ENCODE peak calls at places on chromosomes 7 and 10, in nine cellular contexts. J is A549, B is transverse colon, K is ovary, U is stomach, S is upper lobe of left lung, G is sigmoid colon, T is H1, D is tibial nerve. O is an unnamed sample.

GRCh38 chr7:139915864-139916716 is 87.0 kb downstream of the TBXAS1 start:
- DNase-seq in J (peak; percentile 96), B (peak; percentile 55), K (no peak), U (peak; percentile 46), S (no peak), G (no peak), T (no peak), D (no peak), O (no peak)

GRCh38 chr7:72028267-72028666 is 383.9 kb downstream of the CALN1 start:
- DNase-seq in J (no peak), B (no peak), K (no peak), U (no peak), S (no peak), G (no peak), T (no peak), D (no peak), O (no peak)

GRCh38 chr7:51261950-51262795 is 54.4 kb downstream of the COBL start:
- DNase-seq in J (no peak), B (peak; percentile 47), K (no peak), U (peak; percentile 74), S (peak; percentile 59), G (no peak), T (peak; percentile 37), D (no peak), O (no peak)

GRCh38 chr10:48447356-48448215 is 141.1 kb downstream of the MAPK8 start:
- DNase-seq in J (no peak), B (no peak), K (no peak), U (peak; percentile 22), S (no peak), G (no peak), T (no peak), D (no peak), O (no peak)

GRCh38 chr7:51255536-51256243 is 60.9 kb downstream of the COBL start:
- DNase-seq in J (no peak), B (no peak), K (no peak), U (no peak), S (no peak), G (no peak), T (no peak), D (no peak), O (no peak)

GRCh38 chr10:121070257-121070656 is 219.1 kb downstream of the WDR11 start:
- DNase-seq in J (peak; percentile 22), B (peak; percentile 24), K (no peak), U (no peak), S (no peak), G (no peak), T (no peak), D (no peak), O (no peak)

GRCh38 chr10:132293416-132294195 is 14.1 kb downstream of the STK32C start:
- DNase-seq in J (no peak), B (peak; percentile 7), K (peak; percentile 6), U (no peak), S (peak; percentile 52), G (peak; percentile 76), T (no peak), D (no peak), O (no peak)

GRCh38 chr7:76346097-76346496 is 12.7 kb downstream of the YWHAG start:
- DNase-seq in J (no peak), B (peak; percentile 59), K (no peak), U (peak; percentile 32), S (no peak), G (peak; percentile 11), T (no peak), D (no peak), O (no peak)

GRCh38 chr10:91799580-91799975 is 1.4 kb downstream of the TNKS2 start:
- DNase-seq in J (peak; percentile 21), B (no peak), K (no peak), U (no peak), S (no peak), G (no peak), T (no peak), D (no peak), O (no peak)

GRCh38 chr7:82172017-82172416 is 271.6 kb downstream of the CACNA2D1 start:
- DNase-seq in J (no peak), B (no peak), K (no peak), U (no peak), S (no peak), G (no peak), T (no peak), D (no peak), O (no peak)

GRCh38 chr10:89706011-89706410 is 4.6 kb downstream of the KIF20B start:
- DNase-seq in J (no peak), B (no peak), K (no peak), U (no peak), S (no peak), G (no peak), T (no peak), D (no peak), O (no peak)

GRCh38 chr7:26049081-26049480 is 102.9 kb upstream of the NFE2L3 start:
- DNase-seq in J (no peak), B (no peak), K (no peak), U (no peak), S (no peak), G (no peak), T (no peak), D (no peak), O (no peak)

GRCh38 chr10:21533577-21534475 is at the start of gene MLLT10:
- DNase-seq in J (peak; percentile 73), B (peak; percentile 94), K (peak; percentile 97), U (peak; percentile 93), S (peak; percentile 100), G (peak; percentile 97), T (peak; percentile 93), D (peak; percentile 83), O (peak; percentile 97)

GRCh38 chr7:24129597-24129996 is 154.4 kb upstream of the NPY start:
- DNase-seq in J (no peak), B (no peak), K (no peak), U (no peak), S (no peak), G (no peak), T (no peak), D (no peak), O (peak; percentile 86)

GRCh38 chr10:8990280-8990987 is 935.9 kb downstream of the GATA3 start:
- DNase-seq in J (no peak), B (no peak), K (no peak), U (no peak), S (no peak), G (no peak), T (no peak), D (no peak), O (no peak)

DNA sequence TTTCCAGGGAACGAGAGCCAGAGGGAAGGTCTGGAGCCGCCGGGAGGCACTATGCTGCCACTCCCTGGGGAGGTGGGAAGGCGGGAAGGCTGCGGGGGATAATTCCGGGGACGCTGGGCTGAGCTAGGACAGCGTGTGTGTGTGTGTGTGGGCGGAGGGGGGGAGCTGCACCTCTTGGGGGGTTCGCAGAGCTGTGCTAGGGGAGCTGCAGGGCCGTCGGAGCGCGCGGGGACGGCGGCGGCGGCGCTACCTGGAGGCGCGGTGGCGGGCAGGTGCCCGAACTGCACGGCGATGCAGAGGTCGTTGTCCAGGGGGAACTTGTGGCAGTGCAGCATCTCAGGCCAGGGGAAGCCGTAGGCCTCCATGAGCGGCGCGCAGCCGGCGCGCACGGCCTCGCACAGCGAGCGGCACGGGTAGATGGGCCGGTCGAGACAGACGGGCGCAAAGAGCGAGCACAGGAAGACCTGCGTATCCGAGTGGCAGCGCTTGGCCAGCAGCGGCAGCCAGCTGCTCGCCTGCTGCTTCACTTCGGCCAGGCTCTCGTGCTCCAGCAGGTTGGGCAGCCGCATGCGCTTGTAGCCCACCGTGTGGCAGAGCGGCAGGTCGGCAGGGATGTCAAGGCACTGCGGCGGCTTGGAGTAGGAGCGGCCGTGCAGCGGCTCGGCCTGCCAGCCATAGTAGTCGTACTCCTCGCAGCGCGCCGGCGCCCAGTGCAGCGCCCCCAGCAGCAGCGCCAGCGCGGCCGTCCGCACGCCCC is 566 bp downstream of the SFRP5 start:
- DNase-seq in J (peak; percentile 43), B (no peak), K (no peak), U (no peak), S (peak; percentile 85), G (no peak), T (peak; percentile 74), D (no peak), O (no peak)
- H3K4me3 ChIP-seq in J (peak overlapping the region; percentile 50), B (no peak overlapping the region), K (no peak overlapping the region), U (peak overlapping the region; percentile 32), S (peak overlapping the region; percentile 44), G (peak overlapping the region; percentile 39), T (peak overlapping the region; percentile 60), D (peak overlapping the region; percentile 65), O (peak overlapping the region; percentile 48)

DNA sequence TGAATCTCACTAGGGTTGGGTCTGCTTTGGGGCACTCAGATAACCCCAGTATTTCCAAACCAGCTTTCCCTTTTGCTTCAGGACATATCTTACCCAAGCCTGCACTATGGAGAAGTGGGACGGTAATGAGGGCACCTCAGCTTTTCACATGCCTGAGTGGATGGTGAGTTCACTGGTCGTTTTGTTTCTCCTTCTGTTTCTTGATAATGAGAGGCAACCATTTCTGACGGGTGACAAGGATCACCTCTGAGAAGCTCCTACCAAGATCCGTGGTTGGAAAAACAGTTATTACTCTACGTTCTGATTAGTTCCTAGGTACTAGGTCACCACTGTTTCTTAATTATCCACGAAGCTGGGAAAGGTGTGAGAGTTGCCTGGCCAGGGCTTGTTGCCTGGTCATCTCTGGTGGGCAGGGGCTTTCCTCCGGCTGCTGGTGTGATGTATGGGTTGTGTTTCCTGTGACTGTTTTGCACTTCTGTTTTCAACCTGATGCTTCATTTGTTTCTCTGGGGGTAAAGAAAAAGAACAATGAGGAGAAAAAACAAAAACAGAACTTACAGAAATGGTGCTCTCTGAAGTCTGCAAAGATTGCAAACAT is 65.7 kb upstream of the STRIP2 start:
- DNase-seq in J (no peak), B (no peak), K (no peak), U (no peak), S (no peak), G (no peak), T (no peak), D (no peak), O (no peak)
- TF ChIP-seq POLR2A in J (no peak), B (no peak), K (no peak), U (no peak), S (no peak), G (no peak), T (no peak), D (no peak), O (no peak)

GRCh38 chr10:34727595-34728033 is 87.5 kb downstream of the PARD3 start:
- DNase-seq in J (no peak), B (no peak), K (no peak), U (no peak), S (no peak), G (no peak), T (no peak), D (no peak), O (peak; percentile 91)
- TF ChIP-seq EP300 in J (no peak), B (no peak), K (no peak), U (no peak), S (no peak), G (no peak), T (no peak), D (no peak), O (no peak)

DNA sequence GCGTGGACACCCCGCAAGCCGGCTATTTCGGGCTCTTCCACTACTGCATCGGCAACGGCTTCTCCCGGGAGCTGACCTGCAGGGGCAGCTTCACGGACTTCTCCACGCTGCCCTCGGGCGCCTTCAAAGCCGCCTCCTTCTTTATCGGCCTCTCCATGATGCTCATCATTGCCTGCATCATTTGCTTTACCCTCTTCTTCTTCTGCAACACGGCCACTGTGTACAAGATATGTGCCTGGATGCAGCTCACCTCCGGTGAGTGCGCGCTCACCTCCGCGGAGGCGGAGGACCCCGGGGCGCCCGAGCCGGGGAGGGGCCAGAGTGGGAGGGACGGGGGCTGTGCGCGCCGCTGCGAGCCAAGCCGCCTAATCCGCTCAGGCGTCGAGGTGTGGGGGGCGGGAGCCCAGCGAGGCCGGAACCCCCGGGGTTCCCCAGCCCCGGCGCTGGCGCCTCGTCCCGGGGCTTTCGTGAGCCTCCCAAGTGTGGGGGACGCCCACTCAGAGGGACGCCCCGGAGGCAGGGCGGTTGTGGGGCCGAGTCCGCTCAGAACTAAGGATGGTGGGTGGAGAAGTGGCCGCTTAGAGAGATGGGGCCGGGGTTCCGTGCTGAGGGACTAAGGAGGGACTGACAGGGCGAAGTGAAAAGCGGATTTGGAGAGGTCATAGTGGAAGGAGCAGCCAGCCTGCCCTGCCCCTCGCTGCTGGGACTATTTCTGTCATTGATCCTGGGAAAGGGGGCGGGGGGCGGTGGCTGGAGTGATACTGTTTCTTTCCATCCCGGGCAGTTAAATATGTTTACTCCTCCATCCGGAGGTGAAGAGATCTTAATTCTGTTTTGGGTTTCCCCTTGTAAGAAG is 795 bp downstream of the LHFPL3 start:
- DNase-seq in J (no peak), B (no peak), K (no peak), U (no peak), S (peak; percentile 76), G (no peak), T (peak; percentile 67), D (no peak), O (no peak)
- H3K4me3 ChIP-seq in J (no peak overlapping the region), B (no peak overlapping the region), K (no peak overlapping the region), U (peak overlapping the region; percentile 39), S (no peak overlapping the region), G (peak overlapping the region; percentile 27), T (peak overlapping the region; percentile 72), D (peak overlapping the region; percentile 34), O (peak overlapping the region; percentile 38)